ENCODE peak calls at places on chromosomes 12 and 14, in seven cellular contexts. W is IMR-90, B is ovary, E is sigmoid colon, G is HepG2, P is suprapubic skin, D is esophagus muscularis mucosa. X is an unnamed sample.
A peak's percentile ranks its signal among the peaks of the same experiment; 100 is the strongest.

GRCh38 chr12:67534671-67535070 is 113.9 kb upstream of the DYRK2 start:
- DNase-seq in D (peak; percentile 91), E (no peak), W (peak; percentile 70), P (no peak), B (peak; percentile 55), G (no peak), X (no peak)

GRCh38 chr12:6959376-6960290 is 8.5 kb downstream of the PTPN6 start:
- DNase-seq in B (no peak), E (peak; percentile 68), D (no peak), G (no peak), W (no peak), P (peak; percentile 67), X (no peak)

GRCh38 chr14:71491925-71492324 is 440.3 kb upstream of the RGS6 start:
- DNase-seq in W (peak; percentile 41), B (no peak), D (no peak), G (peak; percentile 73), E (no peak), P (no peak), X (no peak)

GRCh38 chr14:95504135-95505029 is 12.1 kb downstream of the SYNE3 start:
- DNase-seq in W (peak; percentile 88), D (no peak), G (no peak), P (no peak), E (peak; percentile 74), B (no peak), X (peak; percentile 47)

GRCh38 chr14:85263916-85264315 is 266.0 kb upstream of the FLRT2 start:
- DNase-seq in D (no peak), W (no peak), P (no peak), E (no peak), B (no peak), G (no peak), X (no peak)

GRCh38 chr12:124419292-124420040 is 124.6 kb downstream of the RFLNA start:
- DNase-seq in B (no peak), W (peak; percentile 97), G (no peak), D (no peak), E (no peak), P (no peak), X (no peak)

GRCh38 chr12:19630536-19630935 is 191.2 kb downstream of the AEBP2 start:
- DNase-seq in D (no peak), E (no peak), G (no peak), B (no peak), P (no peak), W (no peak), X (no peak)

GRCh38 chr12:47277071-47277408 is 197.3 kb upstream of the AMIGO2 start:
- DNase-seq in E (peak; percentile 79), G (no peak), D (no peak), B (no peak), P (no peak), W (no peak), X (no peak)

GRCh38 chr14:92397140-92397815 is 74.3 kb downstream of the SLC24A4 start:
- DNase-seq in P (no peak), W (peak; percentile 62), G (no peak), B (no peak), E (no peak), D (no peak), X (no peak)

GRCh38 chr14:81450100-81450531 is 50.0 kb upstream of the STON2 start:
- DNase-seq in B (peak; percentile 68), D (no peak), E (peak; percentile 82), P (peak; percentile 72), W (no peak), G (no peak), X (peak; percentile 88)

GRCh38 chr12:102095677-102096263 is 24.1 kb downstream of the NUP37 start:
- DNase-seq in W (peak; percentile 61), B (no peak), P (no peak), E (no peak), G (peak; percentile 9), D (no peak), X (no peak)

GRCh38 chr12:96208346-96208745 is 14.2 kb downstream of the ELK3 start:
- DNase-seq in B (no peak), D (no peak), E (no peak), W (peak; percentile 86), P (no peak), G (no peak), X (no peak)

GRCh38 chr12:92543359-92543758 is 159.4 kb upstream of the PLEKHG7 start:
- DNase-seq in E (no peak), P (no peak), B (no peak), G (peak; percentile 8), D (no peak), W (no peak), X (peak; percentile 68)

GRCh38 chr14:63677891-63678379 is 36.3 kb upstream of the WDR89 start:
- DNase-seq in G (no peak), B (no peak), D (no peak), E (no peak), P (no peak), W (peak; percentile 67), X (no peak)

GRCh38 chr14:32940066-32940651 is 1.5 kb downstream of the NPAS3 start:
- DNase-seq in W (no peak), B (no peak), G (no peak), D (no peak), P (no peak), E (no peak), X (no peak)

GRCh38 chr14:92475451-92476187 is 38.0 kb upstream of the RIN3 start:
- DNase-seq in B (peak; percentile 50), W (no peak), P (peak; percentile 90), G (peak; percentile 41), E (peak; percentile 84), D (no peak), X (peak; percentile 37)

GRCh38 chr14:59632381-59632780 is 55.8 kb upstream of the CCDC175 start:
- DNase-seq in E (no peak), G (peak; percentile 20), P (no peak), D (no peak), W (peak; percentile 6), B (no peak), X (peak; percentile 45)

GRCh38 chr14:62253931-62254330 is 491.7 kb downstream of the SNAPC1 start:
- DNase-seq in B (no peak), D (no peak), W (no peak), E (no peak), P (no peak), G (no peak), X (no peak)

GRCh38 chr14:59305836-59306555 is 117.5 kb downstream of the DAAM1 start:
- DNase-seq in B (no peak), E (no peak), G (peak; percentile 77), P (no peak), D (no peak), W (peak; percentile 84), X (no peak)

GRCh38 chr14:98957211-98958047 is 314.6 kb downstream of the BCL11B start:
- DNase-seq in G (no peak), D (peak; percentile 91), P (peak; percentile 90), W (no peak), E (peak; percentile 86), B (peak; percentile 58), X (no peak)

GRCh38 chr14:106094654-106095189 is 568.3 kb downstream of the TMEM121 start:
- DNase-seq in W (no peak), E (no peak), D (no peak), B (no peak), G (peak; percentile 42), P (no peak), X (peak; percentile 1)

GRCh38 chr14:69543341-69544249 is 31.1 kb downstream of the CCDC177 start:
- DNase-seq in D (no peak), B (no peak), E (no peak), P (no peak), G (no peak), W (peak; percentile 93), X (no peak)

GRCh38 chr12:65860584-65860983 is 36.3 kb downstream of the HMGA2 start:
- DNase-seq in E (no peak), P (no peak), W (no peak), B (no peak), D (no peak), G (no peak), X (no peak)
- TF ChIP-seq POLR2A in E (no peak), P (no peak), W (no peak), B (no peak), D (no peak), G (no peak), X (no peak)

DNA sequence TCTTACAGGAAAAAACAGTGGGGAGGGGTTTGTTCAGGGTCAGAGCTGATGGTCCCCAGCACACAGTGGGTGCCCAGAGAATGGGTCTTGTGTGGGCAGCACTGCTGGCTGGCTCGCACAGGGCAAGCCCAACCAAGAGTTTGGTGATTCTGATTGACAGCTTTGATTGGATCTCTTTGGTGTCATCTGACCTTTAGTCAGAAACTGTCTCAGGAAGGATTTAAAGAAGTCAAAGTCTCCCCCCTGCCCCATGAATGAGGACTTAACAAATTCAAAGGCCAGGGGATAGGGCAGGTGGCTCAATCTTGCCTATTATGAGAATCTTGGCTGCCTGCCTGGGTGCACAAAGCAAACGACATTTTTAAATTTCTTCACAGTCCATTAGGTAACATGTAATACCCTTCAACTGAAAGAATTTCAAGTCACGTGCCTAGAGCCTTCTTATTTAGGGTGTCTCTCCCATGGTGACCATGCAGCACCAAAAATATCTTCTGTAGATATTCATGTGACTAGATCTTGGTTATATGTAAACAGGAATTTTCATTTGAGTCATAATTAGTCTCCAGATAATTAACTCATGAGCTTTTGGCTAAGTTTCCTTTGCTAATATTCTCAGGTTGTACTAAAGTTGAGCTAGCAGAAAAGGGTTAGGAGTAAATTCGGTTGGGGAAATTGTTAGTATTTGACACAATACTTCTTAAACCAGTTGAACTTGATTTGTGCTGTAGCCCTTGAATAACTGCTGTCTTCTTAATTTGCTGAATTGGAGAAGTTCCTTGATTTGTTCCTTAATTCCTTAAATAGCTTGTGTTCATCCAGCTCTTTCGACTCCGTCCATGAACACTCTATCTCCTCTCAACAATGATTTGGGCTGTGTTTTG is 54.5 kb upstream of the HECTD1 start:
- DNase-seq in G (peak; percentile 100), W (peak; percentile 63), P (peak; percentile 70), D (no peak), B (no peak), E (peak; percentile 65), X (peak; percentile 76)
- H3K27ac ChIP-seq in G (peak overlapping the region; percentile 89), W (peak overlapping the region; percentile 88), P (peak overlapping the region; percentile 80), D (peak overlapping the region; percentile 91), B (peak overlapping the region; percentile 38), E (peak overlapping the region; percentile 84), X (peak overlapping the region; percentile 91)

GRCh38 chr12:57085999-57086950 is 2.6 kb upstream of the NAB2 start:
- DNase-seq in B (peak; percentile 83), W (peak; percentile 83), P (peak; percentile 82), G (peak; percentile 50), E (peak; percentile 90), D (no peak), X (peak; percentile 76)
- TF ChIP-seq CTCF in B (no peak), W (peak; percentile 48), P (no peak), G (peak; percentile 56), E (no peak), D (peak; percentile 45), X (no peak)

GRCh38 chr12:4272976-4273650 is 449 bp upstream of the CCND2 start:
- DNase-seq in B (no peak), E (no peak), D (no peak), P (no peak), W (no peak), G (no peak), X (no peak)

GRCh38 chr12:4272014-4272975 is 1.3 kb upstream of the CCND2 start:
- DNase-seq in G (no peak), E (peak; percentile 94), P (peak; percentile 86), W (peak; percentile 6), D (peak; percentile 95), B (peak; percentile 62), X (peak; percentile 85)

GRCh38 chr12:4270016-4270669 is 3.4 kb upstream of the CCND2 start:
- DNase-seq in E (no peak), B (peak; percentile 40), W (no peak), G (no peak), D (no peak), P (no peak), X (no peak)

GRCh38 chr12:4270670-4271432 is 2.7 kb upstream of the CCND2 start:
- DNase-seq in B (peak; percentile 49), G (no peak), E (peak; percentile 83), D (no peak), P (peak; percentile 81), W (no peak), X (peak; percentile 54)

GRCh38 chr12:4271433-4272013 is 2.0 kb upstream of the CCND2 start:
- DNase-seq in B (no peak), G (no peak), E (no peak), P (no peak), D (no peak), W (no peak), X (no peak)
- TF ChIP-seq POLR2A in B (no peak), G (no peak), E (peak; percentile 73), P (no peak), D (peak; percentile 37), W (no peak), X (no peak)

X was measured in thyroid gland.